ENCODE peak calls at places on chromosomes 16 and 17, in eight cellular contexts. One of them, this sample, is unnamed.

GRCh38 chr17:34146440-34147043 is 108.5 kb upstream of the CCL2 start:
- DNase-seq in suprapubic skin: no peak
- DNase-seq in fibroblast of the aortic adventitia: no peak
- DNase-seq in IMR-90: no peak
- DNase-seq in ovary: no peak
- DNase-seq in heart right ventricle: peak
- DNase-seq in A673: peak
- DNase-seq in tibial artery: no peak
- DNase-seq in this sample: no peak

GRCh38 chr17:15469260-15469659 is 1.8 kb upstream of the CDRT4 start:
- DNase-seq in heart right ventricle: peak
- DNase-seq in IMR-90: peak
- DNase-seq in tibial artery: no peak
- DNase-seq in suprapubic skin: no peak
- DNase-seq in A673: peak
- DNase-seq in ovary: no peak
- DNase-seq in fibroblast of the aortic adventitia: peak
- DNase-seq in this sample: peak

GRCh38 chr17:36752096-36752888 is 150.9 kb downstream of the MRM1 start:
- DNase-seq in IMR-90: no peak
- DNase-seq in tibial artery: no peak
- DNase-seq in ovary: no peak
- DNase-seq in A673: no peak
- DNase-seq in fibroblast of the aortic adventitia: no peak
- DNase-seq in heart right ventricle: no peak
- DNase-seq in suprapubic skin: no peak
- DNase-seq in this sample: no peak

GRCh38 chr17:48767263-48767774 is 38.8 kb upstream of the HOXB13 start:
- DNase-seq in suprapubic skin: no peak
- DNase-seq in IMR-90: no peak
- DNase-seq in tibial artery: no peak
- DNase-seq in ovary: no peak
- DNase-seq in A673: no peak
- DNase-seq in fibroblast of the aortic adventitia: no peak
- DNase-seq in heart right ventricle: no peak
- DNase-seq in this sample: no peak

GRCh38 chr17:36918260-36918691 is 19.0 kb upstream of the LHX1 start:
- DNase-seq in heart right ventricle: no peak
- DNase-seq in fibroblast of the aortic adventitia: peak
- DNase-seq in IMR-90: peak
- DNase-seq in suprapubic skin: no peak
- DNase-seq in A673: no peak
- DNase-seq in ovary: no peak
- DNase-seq in tibial artery: no peak
- DNase-seq in this sample: no peak

GRCh38 chr16:85056211-85056748 is 28.7 kb downstream of the KIAA0513 start:
- DNase-seq in heart right ventricle: no peak
- DNase-seq in fibroblast of the aortic adventitia: peak
- DNase-seq in IMR-90: peak
- DNase-seq in tibial artery: peak
- DNase-seq in A673: no peak
- DNase-seq in suprapubic skin: no peak
- DNase-seq in ovary: no peak
- DNase-seq in this sample: no peak

GRCh38 chr16:2614761-2615191 is 67.5 kb upstream of the KCTD5 start:
- DNase-seq in fibroblast of the aortic adventitia: no peak
- DNase-seq in suprapubic skin: no peak
- DNase-seq in A673: no peak
- DNase-seq in heart right ventricle: no peak
- DNase-seq in tibial artery: no peak
- DNase-seq in IMR-90: no peak
- DNase-seq in ovary: no peak
- DNase-seq in this sample: no peak

GRCh38 chr17:50212121-50212843 is 10.9 kb upstream of the COL1A1 start:
- DNase-seq in ovary: peak
- DNase-seq in tibial artery: peak
- DNase-seq in heart right ventricle: no peak
- DNase-seq in IMR-90: peak
- DNase-seq in A673: no peak
- DNase-seq in suprapubic skin: no peak
- DNase-seq in fibroblast of the aortic adventitia: peak
- DNase-seq in this sample: peak

GRCh38 chr17:48162305-48162934 is 54.9 kb downstream of the SNX11 start:
- DNase-seq in heart right ventricle: no peak
- DNase-seq in tibial artery: no peak
- DNase-seq in ovary: no peak
- DNase-seq in suprapubic skin: no peak
- DNase-seq in fibroblast of the aortic adventitia: no peak
- DNase-seq in IMR-90: no peak
- DNase-seq in A673: no peak
- DNase-seq in this sample: no peak

GRCh38 chr17:79026345-79027273 is 2.6 kb downstream of the C1QTNF1 start:
- DNase-seq in A673: peak
- DNase-seq in IMR-90: peak
- DNase-seq in ovary: peak
- DNase-seq in heart right ventricle: peak
- DNase-seq in tibial artery: peak
- DNase-seq in suprapubic skin: peak
- DNase-seq in fibroblast of the aortic adventitia: peak
- DNase-seq in this sample: peak

GRCh38 chr17:82802141-82802540 is 37.7 kb downstream of the ZNF750 start:
- DNase-seq in A673: no peak
- DNase-seq in heart right ventricle: no peak
- DNase-seq in fibroblast of the aortic adventitia: peak
- DNase-seq in tibial artery: no peak
- DNase-seq in suprapubic skin: no peak
- DNase-seq in ovary: no peak
- DNase-seq in IMR-90: peak
- DNase-seq in this sample: peak

GRCh38 chr16:8674413-8675022 is at the start of gene ABAT:
- DNase-seq in fibroblast of the aortic adventitia: peak
- DNase-seq in heart right ventricle: peak
- DNase-seq in suprapubic skin: peak
- DNase-seq in A673: peak
- DNase-seq in IMR-90: peak
- DNase-seq in tibial artery: peak
- DNase-seq in ovary: peak
- DNase-seq in this sample: peak

GRCh38 chr17:80770881-80771611 is 220.6 kb upstream of the CHMP6 start:
- DNase-seq in fibroblast of the aortic adventitia: no peak
- DNase-seq in A673: no peak
- DNase-seq in IMR-90: no peak
- DNase-seq in ovary: no peak
- DNase-seq in suprapubic skin: no peak
- DNase-seq in tibial artery: no peak
- DNase-seq in heart right ventricle: no peak
- DNase-seq in this sample: no peak

GRCh38 chr16:62965831-62966230 is 929.6 kb upstream of the CDH8 start:
- DNase-seq in A673: no peak
- DNase-seq in suprapubic skin: no peak
- DNase-seq in IMR-90: no peak
- DNase-seq in heart right ventricle: no peak
- DNase-seq in ovary: no peak
- DNase-seq in tibial artery: no peak
- DNase-seq in fibroblast of the aortic adventitia: no peak
- DNase-seq in this sample: no peak

GRCh38 chr16:13471036-13471435 is 448.9 kb upstream of the ERCC4 start:
- DNase-seq in fibroblast of the aortic adventitia: no peak
- DNase-seq in heart right ventricle: no peak
- DNase-seq in ovary: no peak
- DNase-seq in tibial artery: no peak
- DNase-seq in suprapubic skin: no peak
- DNase-seq in IMR-90: no peak
- DNase-seq in A673: no peak
- DNase-seq in this sample: no peak

GRCh38 chr16:2156025-2156848 is 655 bp downstream of the TRAF7 start:
- DNase-seq in ovary: peak
- DNase-seq in suprapubic skin: no peak
- DNase-seq in tibial artery: no peak
- DNase-seq in fibroblast of the aortic adventitia: peak
- DNase-seq in heart right ventricle: no peak
- DNase-seq in IMR-90: peak
- DNase-seq in A673: peak
- DNase-seq in this sample: peak

GRCh38 chr16:55294947-55295346 is 29.1 kb upstream of the IRX6 start:
- DNase-seq in fibroblast of the aortic adventitia: peak
- DNase-seq in A673: no peak
- DNase-seq in IMR-90: no peak
- DNase-seq in suprapubic skin: no peak
- DNase-seq in ovary: no peak
- DNase-seq in tibial artery: no peak
- DNase-seq in heart right ventricle: peak
- DNase-seq in this sample: peak

GRCh38 chr16:11967195-11967911 is 2.3 kb downstream of the TNFRSF17 start:
- DNase-seq in fibroblast of the aortic adventitia: no peak
- DNase-seq in A673: no peak
- DNase-seq in ovary: no peak
- DNase-seq in tibial artery: no peak
- DNase-seq in IMR-90: no peak
- DNase-seq in suprapubic skin: no peak
- DNase-seq in heart right ventricle: no peak
- DNase-seq in this sample: no peak
- TF ChIP-seq CTCF in fibroblast of the aortic adventitia: no peak
- TF ChIP-seq CTCF in A673: no peak
- TF ChIP-seq CTCF in ovary: no peak
- TF ChIP-seq CTCF in tibial artery: no peak
- TF ChIP-seq CTCF in IMR-90: no peak
- TF ChIP-seq CTCF in suprapubic skin: no peak
- TF ChIP-seq CTCF in heart right ventricle: no peak
- TF ChIP-seq CTCF in this sample: no peak

GRCh38 chr17:69062860-69063621 is 2.3 kb upstream of the ABCA9 start:
- DNase-seq in suprapubic skin: no peak
- DNase-seq in heart right ventricle: no peak
- DNase-seq in fibroblast of the aortic adventitia: peak
- DNase-seq in tibial artery: no peak
- DNase-seq in ovary: no peak
- DNase-seq in IMR-90: no peak
- DNase-seq in A673: no peak
- DNase-seq in this sample: no peak

GRCh38 chr17:69058165-69058564 is 2.6 kb downstream of the ABCA9 start:
- DNase-seq in tibial artery: no peak
- DNase-seq in ovary: no peak
- DNase-seq in IMR-90: no peak
- DNase-seq in fibroblast of the aortic adventitia: no peak
- DNase-seq in A673: peak
- DNase-seq in suprapubic skin: no peak
- DNase-seq in heart right ventricle: no peak
- DNase-seq in this sample: no peak

GRCh38 chr17:69061901-69062556 is 1.3 kb upstream of the ABCA9 start:
- DNase-seq in ovary: no peak
- DNase-seq in IMR-90: no peak
- DNase-seq in A673: no peak
- DNase-seq in tibial artery: no peak
- DNase-seq in suprapubic skin: no peak
- DNase-seq in fibroblast of the aortic adventitia: peak
- DNase-seq in heart right ventricle: no peak
- DNase-seq in this sample: no peak

GRCh38 chr17:69059458-69060205 is 1.1 kb downstream of the ABCA9 start:
- DNase-seq in ovary: no peak
- DNase-seq in heart right ventricle: no peak
- DNase-seq in suprapubic skin: no peak
- DNase-seq in A673: no peak
- DNase-seq in tibial artery: no peak
- DNase-seq in fibroblast of the aortic adventitia: peak
- DNase-seq in IMR-90: no peak
- DNase-seq in this sample: no peak

DNA sequence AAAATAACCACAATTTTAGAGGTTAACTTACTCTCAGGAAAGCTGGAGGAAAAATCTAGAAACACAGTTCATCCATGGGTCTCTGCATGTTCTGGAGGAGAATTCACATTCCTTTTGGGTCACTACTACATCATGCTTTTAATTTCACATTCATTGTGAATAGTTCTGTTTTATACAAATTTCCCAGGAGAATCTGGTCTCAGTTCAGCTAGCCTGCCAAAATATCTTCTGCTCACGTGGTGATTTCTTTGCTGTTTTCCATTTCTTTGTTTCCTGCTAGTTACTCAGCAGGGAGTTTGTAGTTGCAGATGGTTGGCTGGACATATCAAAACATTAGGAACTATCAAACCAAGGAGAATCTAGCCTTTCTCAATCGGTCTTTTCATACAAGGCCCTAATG is at the start of gene ABCA9:
- DNase-seq in tibial artery: peak
- DNase-seq in IMR-90: peak
- DNase-seq in A673: peak
- DNase-seq in fibroblast of the aortic adventitia: peak
- DNase-seq in heart right ventricle: no peak
- DNase-seq in ovary: peak
- DNase-seq in suprapubic skin: no peak
- DNase-seq in this sample: peak
- H3K4me3 ChIP-seq in tibial artery: peak
- H3K4me3 ChIP-seq in IMR-90: no peak
- H3K4me3 ChIP-seq in A673: no peak
- H3K4me3 ChIP-seq in fibroblast of the aortic adventitia: peak
- H3K4me3 ChIP-seq in heart right ventricle: no peak
- H3K4me3 ChIP-seq in ovary: peak
- H3K4me3 ChIP-seq in suprapubic skin: peak
- H3K4me3 ChIP-seq in this sample: no peak

GRCh38 chr17:77034677-77035424 is 105.9 kb upstream of the SEC14L1 start:
- DNase-seq in A673: no peak
- DNase-seq in fibroblast of the aortic adventitia: no peak
- DNase-seq in tibial artery: no peak
- DNase-seq in IMR-90: no peak
- DNase-seq in suprapubic skin: no peak
- DNase-seq in ovary: no peak
- DNase-seq in heart right ventricle: no peak
- DNase-seq in this sample: no peak
- TF ChIP-seq CTCF in A673: no peak
- TF ChIP-seq CTCF in fibroblast of the aortic adventitia: no peak
- TF ChIP-seq CTCF in tibial artery: no peak
- TF ChIP-seq CTCF in IMR-90: no peak
- TF ChIP-seq CTCF in suprapubic skin: no peak
- TF ChIP-seq CTCF in ovary: no peak
- TF ChIP-seq CTCF in heart right ventricle: no peak
- TF ChIP-seq CTCF in this sample: no peak

DNA sequence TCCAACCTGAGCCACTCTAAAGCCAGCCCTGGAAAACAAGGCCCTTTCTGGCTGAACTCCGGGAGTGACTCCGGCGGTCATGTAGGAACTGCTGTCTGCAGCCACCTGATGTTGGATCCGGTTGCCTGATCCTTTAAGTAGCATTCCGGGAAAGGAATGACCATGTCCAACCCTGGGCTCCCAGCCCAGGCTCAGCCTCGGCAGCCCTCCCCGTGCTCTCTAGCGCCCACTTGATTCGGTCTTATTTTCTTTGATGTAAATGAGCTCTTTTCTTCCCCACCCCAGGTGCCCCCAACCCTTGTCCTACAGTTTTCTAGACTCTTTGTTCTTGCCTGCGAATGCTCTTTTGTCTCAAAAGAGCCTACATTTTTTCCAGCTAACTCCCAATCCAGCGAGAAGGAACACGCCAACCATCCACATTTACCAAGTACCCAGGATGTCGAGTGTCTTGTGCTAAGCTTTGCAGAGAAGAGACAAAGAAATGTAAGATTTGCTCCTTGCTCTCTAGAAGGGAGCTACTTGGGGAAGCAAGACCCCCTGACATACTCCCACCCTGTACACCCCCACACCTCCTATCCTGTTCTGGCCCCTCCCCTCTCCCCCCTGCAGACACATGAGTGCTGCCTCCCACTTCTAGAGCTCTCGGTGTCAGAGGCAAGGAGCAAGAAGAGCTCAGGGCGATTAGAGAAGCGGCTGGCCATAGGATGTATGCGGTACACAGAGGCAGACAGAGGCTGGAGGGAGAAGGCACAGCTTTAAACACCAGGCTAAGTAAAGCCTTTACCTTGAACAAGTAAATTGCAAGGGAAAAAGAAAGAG is 53.8 kb downstream of the COG7 start:
- DNase-seq in fibroblast of the aortic adventitia: peak
- DNase-seq in ovary: no peak
- DNase-seq in heart right ventricle: peak
- DNase-seq in IMR-90: no peak
- DNase-seq in suprapubic skin: no peak
- DNase-seq in A673: no peak
- DNase-seq in tibial artery: no peak
- DNase-seq in this sample: no peak
- H3K4me3 ChIP-seq in fibroblast of the aortic adventitia: no peak
- H3K4me3 ChIP-seq in ovary: no peak
- H3K4me3 ChIP-seq in heart right ventricle: no peak
- H3K4me3 ChIP-seq in IMR-90: no peak
- H3K4me3 ChIP-seq in suprapubic skin: no peak
- H3K4me3 ChIP-seq in A673: no peak
- H3K4me3 ChIP-seq in tibial artery: no peak
- H3K4me3 ChIP-seq in this sample: no peak

This sample was measured in foreskin fibroblast.